ENCODE peak calls at places on chromosomes 12 and 14, in six cellular contexts. G is cardiac muscle cell; A is CD8-positive, alpha-beta T cell; R is aorta; H is MM.1S; E is HepG2. C is an unnamed sample.

GRCh38 chr14:51846631-51847488 is 13.6 kb upstream of the GNG2 start:
- DNase-seq in G (no peak), R (no peak), E (no peak), A (peak; percentile 85), H (peak; percentile 58), C (peak; percentile 85)

GRCh38 chr14:100067481-100067880 is 2.3 kb downstream of the EVL start:
- DNase-seq in G (no peak), R (no peak), E (no peak), H (no peak), A (peak; percentile 28), C (no peak)

GRCh38 chr14:90616881-90617280 is 199.3 kb downstream of the TTC7B start:
- DNase-seq in E (no peak), A (no peak), H (no peak), G (no peak), R (no peak), C (no peak)

GRCh38 chr12:132429122-132429931 is 60.6 kb upstream of the FBRSL1 start:
- DNase-seq in R (no peak), G (peak; percentile 42), H (no peak), A (no peak), E (peak; percentile 20), C (no peak)

GRCh38 chr12:55694188-55694515 is 13.6 kb downstream of the ITGA7 start:
- DNase-seq in G (no peak), A (no peak), E (no peak), H (no peak), R (peak; percentile 59), C (no peak)

GRCh38 chr14:95015046-95015445 is 142.3 kb downstream of the DICER1 start:
- DNase-seq in E (no peak), G (no peak), R (no peak), H (no peak), A (no peak), C (no peak)

GRCh38 chr14:87529081-87529480 is 463.9 kb downstream of the GALC start:
- DNase-seq in G (no peak), A (no peak), E (no peak), R (no peak), H (no peak), C (no peak)

GRCh38 chr14:31945074-31945613 is 132.0 kb upstream of the ARHGAP5 start:
- DNase-seq in R (no peak), G (no peak), H (peak; percentile 9), A (no peak), E (peak; percentile 60), C (no peak)

GRCh38 chr12:26748412-26748740 is 84.6 kb downstream of the ITPR2 start:
- DNase-seq in E (no peak), H (no peak), G (no peak), R (no peak), A (no peak), C (no peak)

GRCh38 chr12:12474471-12474928 is 88.2 kb downstream of the DUSP16 start:
- DNase-seq in A (peak; percentile 16), H (no peak), R (no peak), E (no peak), G (no peak), C (no peak)

GRCh38 chr14:57244103-57244502 is 24.6 kb downstream of the EXOC5 start:
- DNase-seq in A (no peak), E (no peak), R (no peak), H (no peak), G (no peak), C (no peak)

GRCh38 chr14:91985521-91986255 is 38.2 kb upstream of the FBLN5 start:
- DNase-seq in G (no peak), H (no peak), E (no peak), A (no peak), R (no peak), C (no peak)

GRCh38 chr14:100914597-100915021 is 11.1 kb upstream of the RTL1 start:
- DNase-seq in R (no peak), G (no peak), A (no peak), H (no peak), E (no peak), C (no peak)

GRCh38 chr12:56216461-56216860 is 5.3 kb downstream of the RNF41 start:
- DNase-seq in R (no peak), A (no peak), G (no peak), H (no peak), E (no peak), C (no peak)

GRCh38 chr12:123065666-123066457 is 85.0 kb downstream of the PITPNM2 start:
- DNase-seq in G (no peak), R (no peak), A (no peak), E (no peak), H (no peak), C (no peak)

GRCh38 chr14:38078393-38078792 is 129.3 kb upstream of the SSTR1 start:
- DNase-seq in H (peak; percentile 25), R (no peak), G (no peak), E (no peak), A (peak; percentile 63), C (no peak)

GRCh38 chr12:27463826-27464554 is 17.5 kb downstream of the SMCO2 start:
- DNase-seq in H (no peak), R (no peak), A (no peak), E (no peak), G (no peak), C (no peak)

GRCh38 chr12:5487971-5488955 is 56.4 kb downstream of the NTF3 start:
- DNase-seq in R (no peak), A (no peak), H (no peak), E (no peak), G (no peak), C (no peak)

GRCh38 chr14:54564071-54564798 is 2.7 kb upstream of the SAMD4A start:
- DNase-seq in R (no peak), A (no peak), G (peak; percentile 34), E (peak; percentile 36), H (peak; percentile 31), C (no peak)

GRCh38 chr12:12338528-12339168 is 11.4 kb downstream of the MANSC1 start:
- DNase-seq in E (no peak), H (no peak), A (no peak), G (no peak), R (no peak), C (no peak)

GRCh38 chr12:18551703-18552102 is 186.1 kb downstream of the PLCZ1 start:
- DNase-seq in A (no peak), R (no peak), H (no peak), G (no peak), E (no peak), C (no peak)

DNA sequence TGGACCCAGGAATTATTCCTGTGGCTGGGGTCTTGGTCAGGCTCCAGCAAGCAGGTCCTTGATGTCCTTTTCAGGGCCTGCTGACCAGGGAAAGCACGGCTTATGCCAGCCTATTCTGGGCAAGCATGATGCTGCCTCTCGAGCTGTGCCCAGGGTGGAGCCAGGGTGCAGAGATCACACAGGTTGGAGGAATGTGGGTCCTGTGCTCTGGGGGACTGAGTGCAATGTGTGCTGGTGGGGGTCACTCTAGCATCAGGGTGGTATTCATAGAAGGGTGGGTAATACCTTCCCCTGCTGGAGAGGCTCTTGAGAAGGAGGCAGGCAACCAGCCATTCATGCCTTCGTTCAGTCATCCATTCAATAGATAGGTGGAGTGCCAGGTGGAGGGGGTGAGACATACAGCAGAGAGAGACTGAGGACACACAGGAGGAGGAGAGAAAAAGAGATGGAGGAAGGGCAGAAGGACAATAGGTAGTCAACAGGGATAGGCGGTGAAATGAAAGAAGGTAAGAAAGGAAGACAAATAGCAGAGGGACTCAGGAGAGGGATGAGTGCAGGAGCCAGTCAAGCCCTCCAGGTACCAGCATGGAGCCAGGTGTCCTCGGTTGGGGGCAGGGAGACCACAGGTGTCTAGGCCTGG is 5.1 kb upstream of the ZNF385A start:
- DNase-seq in A (no peak), G (no peak), H (no peak), R (no peak), E (no peak), C (no peak)
- H3K4me3 ChIP-seq in A (no peak overlapping the region), G (peak overlapping the region; percentile 60), H (no peak overlapping the region), R (no peak overlapping the region), E (no peak overlapping the region), C (no peak overlapping the region)

DNA sequence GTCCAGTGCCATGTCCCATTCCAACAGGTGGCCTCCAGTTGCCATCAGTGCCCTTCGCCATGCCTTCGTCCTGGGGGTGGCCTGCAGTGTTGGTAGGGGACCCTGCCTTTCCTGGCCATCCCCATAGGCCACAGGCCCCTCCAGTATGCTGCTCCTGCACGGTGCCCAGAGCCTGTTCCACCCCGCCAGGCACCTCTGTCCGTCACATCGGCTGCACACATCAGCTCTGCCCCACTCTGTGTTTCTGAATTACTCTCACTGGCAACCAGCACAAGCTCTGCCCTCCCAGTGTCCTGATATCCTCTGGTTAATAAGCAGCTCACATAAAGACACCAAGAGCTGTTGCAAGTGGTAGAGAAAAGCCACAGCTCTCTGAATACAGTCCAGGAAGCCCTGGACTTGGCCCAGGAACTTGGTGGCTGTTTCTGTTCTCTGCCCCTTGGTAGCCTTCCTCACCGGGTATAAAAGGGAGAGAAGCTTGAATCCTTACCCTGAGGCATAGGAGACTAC is 31.3 kb upstream of the ATP2A2 start:
- DNase-seq in R (peak; percentile 23), G (no peak), H (no peak), A (no peak), E (peak; percentile 74), C (no peak)
- H3K4me3 ChIP-seq in R (no peak overlapping the region), G (no peak overlapping the region), H (no peak overlapping the region), A (no peak overlapping the region), E (peak overlapping the region; percentile 61), C (no peak overlapping the region)

GRCh38 chr14:77023001-77023996 is 5.2 kb downstream of the IRF2BPL start:
- DNase-seq in G (peak; percentile 59), R (peak; percentile 68), H (no peak), A (no peak), E (peak; percentile 97), C (no peak)

GRCh38 chr14:77022219-77022852 is 6.2 kb downstream of the IRF2BPL start:
- DNase-seq in E (no peak), G (no peak), H (peak; percentile 72), R (no peak), A (no peak), C (no peak)

GRCh38 chr14:77025744-77026165 is 2.8 kb downstream of the IRF2BPL start:
- DNase-seq in G (peak; percentile 42), R (peak; percentile 80), H (no peak), E (no peak), A (no peak), C (no peak)

GRCh38 chr14:77026166-77026929 is 2.2 kb downstream of the IRF2BPL start:
- DNase-seq in E (no peak), R (peak; percentile 84), A (peak; percentile 12), G (peak; percentile 39), H (no peak), C (no peak)

DNA sequence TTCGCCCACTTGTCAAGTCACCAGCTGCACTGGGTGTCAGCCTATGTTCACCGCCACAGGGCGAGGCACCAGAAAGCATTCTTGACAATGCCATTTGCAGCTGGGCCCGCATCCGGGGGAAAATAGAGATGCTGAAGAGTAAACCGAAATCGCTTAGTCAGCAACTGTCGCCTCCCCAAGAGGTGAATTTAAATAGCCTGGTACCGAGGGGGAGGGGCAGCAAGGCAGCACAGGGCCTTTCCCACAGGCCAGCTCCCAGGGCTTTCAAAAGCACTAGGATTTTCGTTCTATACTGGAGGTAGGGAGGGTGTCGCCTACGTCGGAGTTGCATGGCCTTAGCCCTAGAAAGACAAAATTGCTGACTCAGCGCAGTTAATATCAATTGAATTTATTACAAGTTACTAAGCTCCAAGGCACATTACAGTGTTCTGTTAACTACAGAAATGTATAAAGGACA is 4.3 kb downstream of the IRF2BPL start:
- DNase-seq in A (peak; percentile 40), E (peak; percentile 66), H (peak; percentile 95), G (peak; percentile 85), R (peak; percentile 67), C (no peak)
- H3K4me3 ChIP-seq in A (no peak overlapping the region), E (peak overlapping the region; percentile 85), H (peak overlapping the region; percentile 44), G (peak overlapping the region; percentile 85), R (no peak overlapping the region), C (peak overlapping the region; percentile 8)

DNA sequence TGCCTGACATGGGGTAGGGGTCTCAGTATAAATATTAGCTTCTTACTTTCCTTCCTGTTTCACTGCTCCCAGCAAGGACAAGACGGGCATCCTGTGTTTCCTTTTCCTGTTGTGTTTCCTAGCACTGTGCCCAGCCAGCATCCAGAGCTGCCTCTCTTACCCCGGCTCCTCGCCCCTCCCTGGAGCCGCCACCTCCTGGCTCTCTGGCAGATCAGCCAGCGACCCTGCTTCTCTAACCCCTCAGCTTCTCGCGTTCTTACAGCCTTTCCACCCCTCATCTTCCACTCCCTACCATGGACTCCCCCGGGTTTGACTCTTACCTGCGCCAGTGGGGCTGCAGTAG is 17.8 kb downstream of the HDAC7 start:
- DNase-seq in H (no peak), E (no peak), A (no peak), G (no peak), R (no peak), C (no peak)
- H3K4me3 ChIP-seq in H (no peak overlapping the region), E (no peak overlapping the region), A (no peak overlapping the region), G (no peak overlapping the region), R (no peak overlapping the region), C (no peak overlapping the region)

C was measured in HAP-1.